ENCODE peak calls at places on chromosomes 7 and 10, in eight cellular contexts. H is cardiac fibroblast, V is heart left ventricle, B is sciatic nerve, I is hypothalamus, D is NCI-H774, C is NCI-H2081, K is NCI-H1436. W is an unnamed sample.
A peak's percentile ranks its signal among the peaks of the same experiment; 100 is the strongest.

GRCh38 chr10:59350558-59350957 is 11.8 kb downstream of the FAM13C start:
- DNase-seq in K (no peak), H (no peak), V (no peak), B (no peak), I (no peak), D (no peak), C (no peak), W (no peak)

GRCh38 chr10:7942311-7942710 is 112.2 kb upstream of the GATA3 start:
- DNase-seq in K (no peak), D (no peak), V (no peak), I (no peak), C (no peak), B (no peak), H (no peak), W (no peak)

GRCh38 chr7:74254858-74255379 is 720 bp upstream of the RFC2 start:
- DNase-seq in H (no peak), B (no peak), I (no peak), V (no peak), K (no peak), C (no peak), D (no peak), W (no peak)

GRCh38 chr10:104809288-104810090 is 168.4 kb downstream of the SORCS3 start:
- DNase-seq in B (no peak), H (peak; percentile 38), K (peak; percentile 83), V (no peak), I (no peak), C (peak; percentile 6), D (no peak), W (no peak)

GRCh38 chr10:77673086-77673485 is 35.5 kb upstream of the KCNMA1 start:
- DNase-seq in D (no peak), C (no peak), V (no peak), I (no peak), B (no peak), H (peak; percentile 31), K (no peak), W (no peak)

GRCh38 chr10:18473424-18474110 is 177.8 kb downstream of the NSUN6 start:
- DNase-seq in I (no peak), C (no peak), K (no peak), V (peak; percentile 51), B (no peak), H (peak; percentile 16), D (no peak), W (no peak)

GRCh38 chr10:117596666-117597065 is 54.1 kb downstream of the EMX2 start:
- DNase-seq in B (no peak), K (no peak), D (no peak), C (no peak), H (no peak), I (no peak), V (no peak), W (no peak)

GRCh38 chr7:16648551-16648950 is 2.6 kb downstream of the BZW2 start:
- DNase-seq in I (no peak), D (no peak), K (no peak), V (no peak), B (no peak), H (no peak), C (no peak), W (no peak)

GRCh38 chr7:114081606-114082425 is 163.0 kb upstream of the PPP1R3A start:
- DNase-seq in C (peak; percentile 54), D (no peak), V (no peak), K (peak; percentile 39), H (peak; percentile 70), I (no peak), B (no peak), W (peak; percentile 79)

GRCh38 chr10:106500041-106500440 is 664.5 kb downstream of the SORCS1 start:
- DNase-seq in V (no peak), C (no peak), I (no peak), D (no peak), H (no peak), B (no peak), K (no peak), W (no peak)

GRCh38 chr7:157278167-157278790 is 58.5 kb upstream of the DNAJB6 start:
- DNase-seq in H (no peak), I (no peak), B (no peak), C (no peak), K (no peak), V (no peak), D (no peak), W (no peak)

GRCh38 chr7:6636741-6637543 is at the start of gene ZNF316:
- DNase-seq in C (peak; percentile 53), D (peak; percentile 27), I (peak; percentile 69), H (peak; percentile 34), V (peak; percentile 73), B (peak; percentile 84), K (peak; percentile 28), W (peak; percentile 62)

GRCh38 chr7:106346678-106347217 is 62.0 kb upstream of the NAMPT start:
- DNase-seq in K (no peak), D (no peak), B (no peak), V (no peak), C (no peak), I (no peak), H (peak; percentile 98), W (peak; percentile 93)

GRCh38 chr7:123847868-123848267 is 2.9 kb downstream of the HYAL4 start:
- DNase-seq in H (no peak), I (no peak), D (no peak), K (no peak), C (no peak), B (no peak), V (no peak), W (no peak)

GRCh38 chr7:81333004-81333403 is 414.2 kb upstream of the SEMA3C start:
- DNase-seq in B (no peak), V (no peak), C (no peak), D (no peak), K (no peak), I (no peak), H (peak; percentile 77), W (peak; percentile 62)

GRCh38 chr7:137980308-137980707 is 21.6 kb downstream of the CREB3L2 start:
- DNase-seq in C (no peak), D (no peak), I (no peak), V (no peak), B (no peak), K (no peak), H (no peak), W (no peak)

GRCh38 chr10:8337332-8337651 is 282.8 kb downstream of the GATA3 start:
- DNase-seq in C (no peak), V (no peak), K (no peak), H (no peak), B (no peak), I (no peak), D (no peak), W (no peak)

GRCh38 chr7:24882989-24883631 is 96.9 kb downstream of the OSBPL3 start:
- DNase-seq in H (peak; percentile 97), B (no peak), C (no peak), K (no peak), I (no peak), D (no peak), V (peak; percentile 34), W (no peak)

GRCh38 chr10:92164024-92164423 is 126.9 kb downstream of the CPEB3 start:
- DNase-seq in D (no peak), V (no peak), I (no peak), C (no peak), K (no peak), H (no peak), B (no peak), W (no peak)

GRCh38 chr7:21041666-21042065 is 255.0 kb upstream of the SP8 start:
- DNase-seq in I (no peak), K (no peak), C (no peak), V (no peak), H (no peak), D (no peak), B (no peak), W (no peak)

W was measured in cardiac muscle cell.